ENCODE peak calls at places on chromosomes 1 and 21, in four cellular contexts. One of them, this sample, is unnamed.

GRCh38 chr1:17919525-17920439 is 164.6 kb downstream of the ACTL8 start:
- DNase-seq in body of pancreas: peak; percentile 41
- DNase-seq in NCI-H748 treated with DMSO at 0.1 percent for 48 hours: no peak
- DNase-seq in activated naive CD4-positive, alpha-beta T cell: no peak
- DNase-seq in this sample: peak; percentile 26

GRCh38 chr1:219387211-219387610 is 213.5 kb downstream of the LYPLAL1 start:
- DNase-seq in body of pancreas: no peak
- DNase-seq in NCI-H748 treated with DMSO at 0.1 percent for 48 hours: peak; percentile 39
- DNase-seq in activated naive CD4-positive, alpha-beta T cell: no peak
- DNase-seq in this sample: no peak

GRCh38 chr1:15985611-15986272 is 9.8 kb upstream of the ZBTB17 start:
- DNase-seq in body of pancreas: no peak
- DNase-seq in NCI-H748 treated with DMSO at 0.1 percent for 48 hours: no peak
- DNase-seq in activated naive CD4-positive, alpha-beta T cell: no peak
- DNase-seq in this sample: no peak

GRCh38 chr1:26284597-26285351 is 4.9 kb downstream of the SH3BGRL3 start:
- DNase-seq in body of pancreas: peak; percentile 69
- DNase-seq in NCI-H748 treated with DMSO at 0.1 percent for 48 hours: no peak
- DNase-seq in activated naive CD4-positive, alpha-beta T cell: peak; percentile 76
- DNase-seq in this sample: peak; percentile 82

GRCh38 chr1:116325922-116326321 is 47.1 kb upstream of the ATP1A1 start:
- DNase-seq in body of pancreas: no peak
- DNase-seq in NCI-H748 treated with DMSO at 0.1 percent for 48 hours: no peak
- DNase-seq in activated naive CD4-positive, alpha-beta T cell: no peak
- DNase-seq in this sample: no peak

GRCh38 chr1:2411801-2412394 is 466 bp downstream of the PEX10 start:
- DNase-seq in body of pancreas: no peak
- DNase-seq in NCI-H748 treated with DMSO at 0.1 percent for 48 hours: no peak
- DNase-seq in activated naive CD4-positive, alpha-beta T cell: no peak
- DNase-seq in this sample: no peak

GRCh38 chr1:232472485-232473041 is 157.4 kb downstream of the SIPA1L2 start:
- DNase-seq in body of pancreas: no peak
- DNase-seq in NCI-H748 treated with DMSO at 0.1 percent for 48 hours: no peak
- DNase-seq in activated naive CD4-positive, alpha-beta T cell: no peak
- DNase-seq in this sample: no peak

GRCh38 chr21:16533692-16534407 is 804.1 kb downstream of the USP25 start:
- DNase-seq in body of pancreas: no peak
- DNase-seq in NCI-H748 treated with DMSO at 0.1 percent for 48 hours: no peak
- DNase-seq in activated naive CD4-positive, alpha-beta T cell: no peak
- DNase-seq in this sample: no peak

GRCh38 chr1:208917281-208917680 is 666.2 kb upstream of the CAMK1G start:
- DNase-seq in body of pancreas: no peak
- DNase-seq in NCI-H748 treated with DMSO at 0.1 percent for 48 hours: no peak
- DNase-seq in activated naive CD4-positive, alpha-beta T cell: no peak
- DNase-seq in this sample: no peak

GRCh38 chr1:236018885-236019453 is 45.9 kb downstream of the NID1 start:
- DNase-seq in body of pancreas: peak; percentile 54
- DNase-seq in NCI-H748 treated with DMSO at 0.1 percent for 48 hours: no peak
- DNase-seq in activated naive CD4-positive, alpha-beta T cell: no peak
- DNase-seq in this sample: peak; percentile 50

GRCh38 chr1:210743038-210743437 is 390.9 kb downstream of the KCNH1 start:
- DNase-seq in body of pancreas: no peak
- DNase-seq in NCI-H748 treated with DMSO at 0.1 percent for 48 hours: no peak
- DNase-seq in activated naive CD4-positive, alpha-beta T cell: no peak
- DNase-seq in this sample: no peak